ENCODE peak calls at places on chromosomes 12 and 14, in five cellular contexts. Q is IMR-90, A is stomach, B is A549, Y is ovary. R is an unnamed sample.

GRCh38 chr14:103382375-103382774 is 2.8 kb upstream of the MARK3 start:
- DNase-seq in A (no peak), Y (no peak), B (no peak), Q (peak; percentile 71), R (no peak)

GRCh38 chr12:129413295-129413694 is 490.5 kb downstream of the TMEM132D start:
- DNase-seq in B (no peak), A (no peak), Y (no peak), Q (no peak), R (no peak)

GRCh38 chr12:127767631-127768030 is 499.3 kb upstream of the TMEM132C start:
- DNase-seq in Q (no peak), Y (no peak), A (no peak), B (no peak), R (no peak)

GRCh38 chr14:54730156-54730961 is 163.4 kb downstream of the SAMD4A start:
- DNase-seq in B (no peak), Q (peak; percentile 78), A (no peak), Y (no peak), R (no peak)

GRCh38 chr14:21408152-21408551 is 24.3 kb upstream of the SUPT16H start:
- DNase-seq in Q (peak; percentile 65), B (peak; percentile 13), A (no peak), Y (no peak), R (no peak)

GRCh38 chr12:92511776-92512175 is 191.0 kb upstream of the PLEKHG7 start:
- DNase-seq in B (no peak), Y (no peak), A (no peak), Q (no peak), R (no peak)

GRCh38 chr14:64788706-64789105 is 84.5 kb downstream of the PLEKHG3 start:
- DNase-seq in Y (no peak), A (no peak), B (peak; percentile 46), Q (peak; percentile 94), R (no peak)

GRCh38 chr12:113019045-113019444 is 37.5 kb upstream of the DTX1 start:
- DNase-seq in Y (no peak), Q (no peak), B (no peak), A (no peak), R (no peak)

GRCh38 chr14:60512952-60513554 is 4.1 kb downstream of the SIX6 start:
- DNase-seq in B (no peak), Q (no peak), Y (no peak), A (no peak), R (no peak)

GRCh38 chr12:109863961-109864712 is 16.2 kb downstream of the GLTP start:
- DNase-seq in B (no peak), A (peak; percentile 76), Y (no peak), Q (peak; percentile 63), R (no peak)

GRCh38 chr14:71321556-71322315 is 414.5 kb downstream of the PCNX1 start:
- DNase-seq in A (no peak), Y (no peak), Q (peak; percentile 63), B (peak; percentile 19), R (no peak)

GRCh38 chr12:30691122-30691879 is 4.4 kb downstream of the IPO8 start:
- DNase-seq in Q (peak; percentile 85), B (peak; percentile 8), A (no peak), Y (peak; percentile 22), R (no peak)

GRCh38 chr12:79373896-79374499 is 316.8 kb downstream of the PAWR start:
- DNase-seq in B (peak; percentile 41), A (no peak), Y (no peak), Q (peak; percentile 23), R (no peak)

GRCh38 chr14:83940253-83940652 is 1589.7 kb upstream of the FLRT2 start:
- DNase-seq in A (no peak), Q (no peak), Y (no peak), B (no peak), R (no peak)

GRCh38 chr12:62256408-62257079 is 3.7 kb upstream of the USP15 start:
- DNase-seq in Y (peak; percentile 31), A (no peak), Q (peak; percentile 36), B (no peak), R (no peak)

GRCh38 chr12:10033783-10034381 is 3.4 kb downstream of the CLEC9A start:
- DNase-seq in Y (no peak), Q (peak; percentile 18), A (no peak), B (no peak), R (no peak)

GRCh38 chr14:94665121-94665520 is 52.9 kb downstream of the SERPINA3 start:
- DNase-seq in Y (no peak), A (no peak), B (no peak), Q (peak; percentile 80), R (no peak)

GRCh38 chr14:94036328-94037167 is 10.4 kb downstream of the OTUB2 start:
- DNase-seq in Q (peak; percentile 57), A (peak; percentile 78), Y (peak; percentile 36), B (peak; percentile 76), R (no peak)

GRCh38 chr12:120007272-120007671 is 18.2 kb downstream of the BICDL1 start:
- DNase-seq in B (no peak), Y (no peak), A (no peak), Q (no peak), R (no peak)

GRCh38 chr12:118402251-118402650 is 25.9 kb downstream of the SUDS3 start:
- DNase-seq in B (no peak), Y (no peak), Q (peak; percentile 93), A (no peak), R (no peak)

GRCh38 chr14:51394804-51395203 is 154.8 kb downstream of the TMX1 start:
- DNase-seq in B (no peak), Q (no peak), Y (no peak), A (no peak), R (no peak)
- H3K27ac ChIP-seq in B (peak overlapping the region; percentile 88), Q (peak overlapping the region; percentile 91), Y (peak overlapping the region; percentile 73), A (peak overlapping the region; percentile 52), R (peak overlapping the region; percentile 94)

GRCh38 chr12:105382771-105383632 is 52.5 kb downstream of the C12orf75 start:
- DNase-seq in Y (no peak), Q (peak; percentile 73), A (no peak), B (peak; percentile 80), R (no peak)
- H3K4me3 ChIP-seq in Y (peak overlapping the region; percentile 6), Q (no peak overlapping the region), A (peak overlapping the region; percentile 27), B (peak overlapping the region; percentile 21), R (peak overlapping the region; percentile 48)

DNA sequence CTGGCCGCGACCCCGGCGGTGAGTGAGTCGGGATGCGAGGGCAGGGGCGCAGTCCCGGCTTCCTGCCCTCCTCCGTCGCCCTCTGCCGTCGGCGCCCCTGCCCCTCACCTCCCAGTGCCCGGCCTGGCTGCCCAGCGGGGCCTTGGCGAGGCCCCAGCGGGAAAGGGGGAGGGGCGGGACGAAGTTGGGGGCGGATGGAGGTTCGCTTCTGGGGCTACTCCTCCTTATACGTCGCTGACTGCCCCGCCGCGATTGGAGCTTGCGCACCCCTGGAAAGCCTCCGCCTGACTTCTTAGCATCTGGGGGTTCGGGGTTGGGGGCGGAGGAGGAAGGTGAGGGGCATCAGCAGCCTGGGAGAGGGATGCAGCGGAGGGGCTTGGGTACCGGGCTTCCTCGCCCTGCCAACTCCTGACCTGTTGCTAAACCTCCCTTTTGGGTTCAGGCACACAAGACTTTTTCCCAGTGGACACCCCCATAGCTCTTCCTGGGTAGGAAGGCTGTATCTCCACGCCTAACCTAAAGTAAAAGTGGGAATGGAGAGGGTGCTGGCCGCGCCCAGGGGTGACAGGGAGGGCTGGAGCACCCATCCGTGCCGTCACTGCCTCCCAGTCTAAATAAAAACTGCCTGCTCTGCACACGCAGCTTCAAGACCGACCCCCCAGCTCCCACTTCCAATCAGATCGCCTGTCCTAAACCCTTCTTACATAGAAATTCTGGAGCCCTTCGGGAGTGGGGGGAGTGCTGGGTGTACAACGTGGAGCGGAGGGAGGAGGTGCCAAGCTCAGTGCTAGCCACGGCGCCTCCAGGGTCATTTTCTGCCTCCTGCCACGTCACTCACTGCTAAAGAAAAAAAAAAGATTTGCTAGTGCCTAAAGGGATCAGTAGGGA is 585 bp downstream of the TMEM263 start:
- DNase-seq in Y (peak; percentile 70), B (peak; percentile 61), Q (peak; percentile 90), A (peak; percentile 67), R (no peak)
- TF ChIP-seq POLR2A in Y (peak; percentile 50), B (peak; percentile 33), Q (peak; percentile 88), A (no peak), R (peak; percentile 30)

DNA sequence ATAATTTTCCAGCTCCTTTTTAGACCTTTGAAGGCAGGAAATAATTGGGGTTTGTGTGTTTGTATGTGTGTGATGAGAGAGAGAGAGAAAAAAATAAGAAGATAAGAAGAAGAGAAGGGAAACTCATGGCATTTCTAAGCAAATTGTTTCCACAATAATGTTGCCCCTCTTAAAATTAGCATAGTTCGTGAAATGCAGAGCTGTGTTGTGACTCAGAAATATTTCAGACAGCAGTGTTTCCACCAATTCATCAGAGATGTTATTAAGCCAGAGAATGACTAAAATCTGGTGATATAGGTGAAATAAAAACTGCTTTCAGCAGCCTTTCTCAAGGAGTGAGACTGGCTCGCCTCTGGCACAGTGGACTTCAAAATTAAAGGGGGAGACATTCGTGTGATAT is 65.9 kb upstream of the ARHGAP5 start:
- DNase-seq in Y (no peak), Q (no peak), B (no peak), A (no peak), R (no peak)
- H3K27ac ChIP-seq in Y (no peak overlapping the region), Q (no peak overlapping the region), B (peak overlapping the region; percentile 92), A (no peak overlapping the region), R (no peak overlapping the region)

GRCh38 chr12:51907864-51908425 is 641 bp downstream of the ACVRL1 start:
- DNase-seq in A (no peak), Y (no peak), B (no peak), Q (no peak), R (no peak)

GRCh38 chr12:51905507-51906438 is 1.5 kb upstream of the ACVRL1 start:
- DNase-seq in Y (no peak), B (no peak), Q (peak; percentile 40), A (peak; percentile 52), R (no peak)

GRCh38 chr12:51906452-51907082 is 737 bp upstream of the ACVRL1 start:
- DNase-seq in A (no peak), B (no peak), Y (no peak), Q (no peak), R (no peak)

GRCh38 chr12:51908876-51909592 is 1.7 kb downstream of the ACVRL1 start:
- DNase-seq in Q (no peak), B (no peak), Y (no peak), A (no peak), R (no peak)

DNA sequence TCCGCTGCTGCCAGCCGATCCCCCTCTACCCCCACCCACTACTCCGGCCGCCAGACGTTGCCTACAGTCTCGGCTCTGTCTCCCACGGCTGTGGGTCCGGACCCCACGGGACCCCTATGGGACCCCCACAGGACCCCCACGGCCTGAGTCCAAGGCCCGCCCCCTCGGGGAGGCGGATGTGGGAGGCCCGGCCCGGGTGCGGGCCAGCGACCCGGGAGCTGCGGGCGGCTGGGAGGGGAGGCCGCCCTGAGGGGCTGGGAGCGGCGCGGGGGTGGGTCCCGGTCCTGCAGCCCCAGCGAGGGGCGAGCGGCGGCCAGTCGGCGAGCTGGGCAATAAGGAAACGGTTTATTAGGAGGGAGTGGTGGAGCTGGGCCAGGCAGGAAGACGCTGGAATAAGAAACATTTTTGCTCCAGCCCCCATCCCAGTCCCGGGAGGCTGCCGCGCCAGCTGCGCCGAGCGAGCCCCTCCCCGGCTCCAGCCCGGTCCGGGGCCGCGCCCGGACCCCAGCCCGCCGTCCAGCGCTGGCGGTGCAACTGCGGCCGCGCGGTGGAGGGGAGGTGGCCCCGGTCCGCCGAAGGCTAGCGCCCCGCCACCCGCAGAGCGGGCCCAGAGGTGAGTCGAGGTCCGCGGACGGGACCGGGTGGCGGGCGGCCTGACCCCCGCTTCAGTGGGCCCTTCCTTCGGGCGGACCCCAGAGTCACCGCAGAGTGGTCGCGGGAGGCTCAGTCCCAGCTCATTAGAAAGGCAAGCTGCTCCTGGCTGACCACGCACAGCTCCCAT is at the start of gene ACVRL1:
- DNase-seq in Y (no peak), A (no peak), B (no peak), Q (no peak), R (no peak)
- H3K4me3 ChIP-seq in Y (peak within 1 kb of the TSS; percentile 45), A (peak within 1 kb of the TSS; percentile 53), B (no peak within 1 kb of the TSS), Q (peak within 1 kb of the TSS; percentile 36), R (peak within 1 kb of the TSS; percentile 77)